ENCODE peak calls at places on chromosomes 13 and 19, in four cellular contexts. One of them, this sample, is unnamed.
A peak's percentile ranks its signal among the peaks of the same experiment; 100 is the strongest.

GRCh38 chr13:99605417-99606321 is 104.4 kb downstream of the TM9SF2 start:
- DNase-seq in activated naive CD4-positive, alpha-beta T cell: no peak
- DNase-seq in stimulated activated CD4-positive, alpha-beta T cell treated with anti-CD3 and anti-CD28 coated beads, Interleukin-4, amount 100 ng/mL, for 1 hour: peak; percentile 36
- DNase-seq in hippocampal formation: peak; percentile 78
- DNase-seq in this sample: peak; percentile 69

GRCh38 chr19:39906283-39906682 is 28.2 kb downstream of the FCGBP start:
- DNase-seq in stimulated activated CD4-positive, alpha-beta T cell treated with anti-CD3 and anti-CD28 coated beads, Interleukin-4, amount 100 ng/mL, for 1 hour: no peak
- DNase-seq in activated naive CD4-positive, alpha-beta T cell: no peak
- DNase-seq in hippocampal formation: no peak
- DNase-seq in this sample: no peak

GRCh38 chr19:11203194-11204075 is 6.1 kb upstream of the KANK2 start:
- DNase-seq in stimulated activated CD4-positive, alpha-beta T cell treated with anti-CD3 and anti-CD28 coated beads, Interleukin-4, amount 100 ng/mL, for 1 hour: peak; percentile 46
- DNase-seq in hippocampal formation: peak; percentile 41
- DNase-seq in activated naive CD4-positive, alpha-beta T cell: no peak
- DNase-seq in this sample: peak; percentile 74

GRCh38 chr13:49374585-49375290 is 69.1 kb downstream of the CAB39L start:
- DNase-seq in activated naive CD4-positive, alpha-beta T cell: no peak
- DNase-seq in stimulated activated CD4-positive, alpha-beta T cell treated with anti-CD3 and anti-CD28 coated beads, Interleukin-4, amount 100 ng/mL, for 1 hour: no peak
- DNase-seq in hippocampal formation: no peak
- DNase-seq in this sample: no peak

GRCh38 chr13:69720278-69720983 is 387.2 kb upstream of the ATXN8OS start:
- DNase-seq in stimulated activated CD4-positive, alpha-beta T cell treated with anti-CD3 and anti-CD28 coated beads, Interleukin-4, amount 100 ng/mL, for 1 hour: no peak
- DNase-seq in hippocampal formation: no peak
- DNase-seq in activated naive CD4-positive, alpha-beta T cell: no peak
- DNase-seq in this sample: no peak

GRCh38 chr13:52428295-52428694 is 22.1 kb downstream of the VPS36 start:
- DNase-seq in hippocampal formation: no peak
- DNase-seq in activated naive CD4-positive, alpha-beta T cell: no peak
- DNase-seq in stimulated activated CD4-positive, alpha-beta T cell treated with anti-CD3 and anti-CD28 coated beads, Interleukin-4, amount 100 ng/mL, for 1 hour: no peak
- DNase-seq in this sample: no peak

GRCh38 chr13:50085063-50085462 is 69.8 kb downstream of the KCNRG start:
- DNase-seq in hippocampal formation: peak; percentile 58
- DNase-seq in stimulated activated CD4-positive, alpha-beta T cell treated with anti-CD3 and anti-CD28 coated beads, Interleukin-4, amount 100 ng/mL, for 1 hour: no peak
- DNase-seq in activated naive CD4-positive, alpha-beta T cell: no peak
- DNase-seq in this sample: no peak

GRCh38 chr13:38662362-38662761 is 24.5 kb upstream of the FREM2 start:
- DNase-seq in hippocampal formation: no peak
- DNase-seq in stimulated activated CD4-positive, alpha-beta T cell treated with anti-CD3 and anti-CD28 coated beads, Interleukin-4, amount 100 ng/mL, for 1 hour: no peak
- DNase-seq in activated naive CD4-positive, alpha-beta T cell: no peak
- DNase-seq in this sample: no peak

GRCh38 chr13:60572003-60572792 is 175.2 kb downstream of the TDRD3 start:
- DNase-seq in stimulated activated CD4-positive, alpha-beta T cell treated with anti-CD3 and anti-CD28 coated beads, Interleukin-4, amount 100 ng/mL, for 1 hour: no peak
- DNase-seq in activated naive CD4-positive, alpha-beta T cell: no peak
- DNase-seq in hippocampal formation: no peak
- DNase-seq in this sample: no peak

GRCh38 chr13:73025212-73026012 is 33.4 kb upstream of the KLF5 start:
- DNase-seq in hippocampal formation: no peak
- DNase-seq in activated naive CD4-positive, alpha-beta T cell: no peak
- DNase-seq in stimulated activated CD4-positive, alpha-beta T cell treated with anti-CD3 and anti-CD28 coated beads, Interleukin-4, amount 100 ng/mL, for 1 hour: no peak
- DNase-seq in this sample: no peak

GRCh38 chr19:43586346-43586745 is 9.6 kb downstream of the IRGQ start:
- DNase-seq in hippocampal formation: no peak
- DNase-seq in stimulated activated CD4-positive, alpha-beta T cell treated with anti-CD3 and anti-CD28 coated beads, Interleukin-4, amount 100 ng/mL, for 1 hour: no peak
- DNase-seq in activated naive CD4-positive, alpha-beta T cell: no peak
- DNase-seq in this sample: no peak

GRCh38 chr19:4445963-4446668 is 11.5 kb downstream of the UBXN6 start:
- DNase-seq in activated naive CD4-positive, alpha-beta T cell: no peak
- DNase-seq in hippocampal formation: no peak
- DNase-seq in stimulated activated CD4-positive, alpha-beta T cell treated with anti-CD3 and anti-CD28 coated beads, Interleukin-4, amount 100 ng/mL, for 1 hour: no peak
- DNase-seq in this sample: no peak

GRCh38 chr13:105107781-105108180 is 1427.7 kb downstream of the EFNB2 start:
- DNase-seq in stimulated activated CD4-positive, alpha-beta T cell treated with anti-CD3 and anti-CD28 coated beads, Interleukin-4, amount 100 ng/mL, for 1 hour: no peak
- DNase-seq in hippocampal formation: no peak
- DNase-seq in activated naive CD4-positive, alpha-beta T cell: no peak
- DNase-seq in this sample: no peak

GRCh38 chr13:114119196-114119595 is 13.2 kb downstream of the RASA3 start:
- DNase-seq in activated naive CD4-positive, alpha-beta T cell: no peak
- DNase-seq in stimulated activated CD4-positive, alpha-beta T cell treated with anti-CD3 and anti-CD28 coated beads, Interleukin-4, amount 100 ng/mL, for 1 hour: no peak
- DNase-seq in hippocampal formation: no peak
- DNase-seq in this sample: no peak

GRCh38 chr19:5814847-5815246 is 10.0 kb downstream of the NRTN start:
- DNase-seq in stimulated activated CD4-positive, alpha-beta T cell treated with anti-CD3 and anti-CD28 coated beads, Interleukin-4, amount 100 ng/mL, for 1 hour: no peak
- DNase-seq in activated naive CD4-positive, alpha-beta T cell: no peak
- DNase-seq in hippocampal formation: no peak
- DNase-seq in this sample: no peak

GRCh38 chr19:19342086-19343015 is 21.7 kb downstream of the MAU2 start:
- DNase-seq in stimulated activated CD4-positive, alpha-beta T cell treated with anti-CD3 and anti-CD28 coated beads, Interleukin-4, amount 100 ng/mL, for 1 hour: no peak
- DNase-seq in activated naive CD4-positive, alpha-beta T cell: no peak
- DNase-seq in hippocampal formation: no peak
- DNase-seq in this sample: no peak

GRCh38 chr19:6417713-6418561 is 6.7 kb downstream of the KHSRP start:
- DNase-seq in stimulated activated CD4-positive, alpha-beta T cell treated with anti-CD3 and anti-CD28 coated beads, Interleukin-4, amount 100 ng/mL, for 1 hour: no peak
- DNase-seq in hippocampal formation: peak; percentile 5
- DNase-seq in activated naive CD4-positive, alpha-beta T cell: no peak
- DNase-seq in this sample: no peak

GRCh38 chr13:98641075-98641474 is 64.2 kb upstream of the STK24 start:
- DNase-seq in stimulated activated CD4-positive, alpha-beta T cell treated with anti-CD3 and anti-CD28 coated beads, Interleukin-4, amount 100 ng/mL, for 1 hour: no peak
- DNase-seq in hippocampal formation: no peak
- DNase-seq in activated naive CD4-positive, alpha-beta T cell: no peak
- DNase-seq in this sample: no peak

GRCh38 chr19:31139871-31140505 is 209.2 kb downstream of the TSHZ3 start:
- DNase-seq in hippocampal formation: no peak
- DNase-seq in activated naive CD4-positive, alpha-beta T cell: no peak
- DNase-seq in stimulated activated CD4-positive, alpha-beta T cell treated with anti-CD3 and anti-CD28 coated beads, Interleukin-4, amount 100 ng/mL, for 1 hour: no peak
- DNase-seq in this sample: no peak

GRCh38 chr13:36282818-36283432 is 14.7 kb downstream of the CCDC169 start:
- DNase-seq in stimulated activated CD4-positive, alpha-beta T cell treated with anti-CD3 and anti-CD28 coated beads, Interleukin-4, amount 100 ng/mL, for 1 hour: no peak
- DNase-seq in activated naive CD4-positive, alpha-beta T cell: no peak
- DNase-seq in hippocampal formation: peak; percentile 58
- DNase-seq in this sample: peak; percentile 17

GRCh38 chr19:45976180-45976579 is 2.5 kb upstream of the NOVA2 start:
- DNase-seq in stimulated activated CD4-positive, alpha-beta T cell treated with anti-CD3 and anti-CD28 coated beads, Interleukin-4, amount 100 ng/mL, for 1 hour: no peak
- DNase-seq in hippocampal formation: no peak
- DNase-seq in activated naive CD4-positive, alpha-beta T cell: no peak
- DNase-seq in this sample: no peak

GRCh38 chr13:102697264-102697663 is 2.4 kb upstream of the METTL21C start:
- DNase-seq in hippocampal formation: no peak
- DNase-seq in stimulated activated CD4-positive, alpha-beta T cell treated with anti-CD3 and anti-CD28 coated beads, Interleukin-4, amount 100 ng/mL, for 1 hour: no peak
- DNase-seq in activated naive CD4-positive, alpha-beta T cell: no peak
- DNase-seq in this sample: no peak

This sample was measured in B cell.